ENCODE peak calls at places on chromosome 20, in eight cellular contexts. H is tibial nerve, I is ovary, B is Peyer's patch, Q is heart left ventricle, K is lower leg skin, J is NB4, C is HCT116. O is an unnamed sample.

GRCh38 chr20:34072076-34072475 is 40.0 kb downstream of the EIF2S2 start:
- DNase-seq in H (no peak), I (no peak), B (no peak), Q (no peak), K (no peak), J (no peak), C (no peak), O (no peak)

GRCh38 chr20:24815196-24815815 is 133.8 kb upstream of the CST7 start:
- DNase-seq in H (no peak), I (no peak), B (no peak), Q (no peak), K (no peak), J (no peak), C (no peak), O (no peak)

GRCh38 chr20:11686900-11687543 is 230.7 kb upstream of the BTBD3 start:
- DNase-seq in H (no peak), I (peak; percentile 46), B (no peak), Q (peak; percentile 18), K (no peak), J (no peak), C (no peak), O (peak; percentile 58)

GRCh38 chr20:62576815-62577214 is 65.5 kb upstream of the SLCO4A1 start:
- DNase-seq in H (no peak), I (no peak), B (no peak), Q (no peak), K (no peak), J (peak; percentile 63), C (no peak), O (no peak)

GRCh38 chr20:23129891-23130621 is 43.9 kb upstream of the CD93 start:
- DNase-seq in H (no peak), I (no peak), B (no peak), Q (no peak), K (no peak), J (no peak), C (no peak), O (no peak)

GRCh38 chr20:33278700-33279099 is 4.3 kb upstream of the BPIFB1 start:
- DNase-seq in H (no peak), I (no peak), B (no peak), Q (no peak), K (no peak), J (no peak), C (no peak), O (no peak)

GRCh38 chr20:58558483-58559367 is 43.5 kb upstream of the APCDD1L start:
- DNase-seq in H (no peak), I (no peak), B (no peak), Q (no peak), K (no peak), J (no peak), C (no peak), O (no peak)

GRCh38 chr20:35556871-35557270 is 15.0 kb downstream of the ERGIC3 start:
- DNase-seq in H (no peak), I (no peak), B (no peak), Q (no peak), K (no peak), J (no peak), C (no peak), O (no peak)

GRCh38 chr20:58549681-58550542 is 34.7 kb upstream of the APCDD1L start:
- DNase-seq in H (no peak), I (no peak), B (no peak), Q (no peak), K (no peak), J (no peak), C (no peak), O (no peak)

GRCh38 chr20:56628015-56628872 is 862 bp upstream of the TFAP2C start:
- DNase-seq in H (no peak), I (no peak), B (no peak), Q (no peak), K (no peak), J (peak; percentile 53), C (no peak), O (peak; percentile 35)

GRCh38 chr20:57993738-57994431 is 234.6 kb downstream of the ANKRD60 start:
- DNase-seq in H (no peak), I (no peak), B (no peak), Q (no peak), K (no peak), J (no peak), C (no peak), O (no peak)

GRCh38 chr20:38098952-38099351 is 65.4 kb downstream of the RPRD1B start:
- DNase-seq in H (no peak), I (no peak), B (no peak), Q (no peak), K (no peak), J (no peak), C (no peak), O (no peak)
- TF ChIP-seq POLR2A in H (no peak), I (no peak), B (no peak), Q (no peak), K (no peak), J (no peak), C (no peak), O (no peak)

DNA sequence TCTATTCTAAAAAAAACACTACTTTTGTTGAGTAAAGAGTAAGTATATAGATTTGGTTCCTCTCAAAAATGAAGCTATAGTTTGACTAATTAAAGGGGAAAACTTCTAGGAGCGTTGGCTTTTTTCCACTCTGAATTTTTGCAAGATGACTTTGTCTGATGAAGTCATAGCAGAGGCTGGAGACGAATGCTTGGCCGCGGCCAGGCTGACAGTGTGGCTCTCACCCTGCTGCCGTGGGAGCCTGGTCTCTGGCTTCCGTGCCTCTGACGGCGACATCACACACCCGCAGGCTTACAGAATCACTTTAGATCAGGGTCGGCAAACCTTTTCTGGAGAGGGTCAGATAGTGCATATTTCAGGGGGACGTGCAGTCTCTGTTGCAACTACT is 144.9 kb downstream of the PHACTR3 start:
- DNase-seq in H (no peak), I (peak; percentile 49), B (no peak), Q (no peak), K (no peak), J (no peak), C (no peak), O (peak; percentile 24)
- H3K4me3 ChIP-seq in H (no peak overlapping the region), I (no peak overlapping the region), B (no peak overlapping the region), Q (no peak overlapping the region), K (no peak overlapping the region), J (no peak overlapping the region), C (no peak overlapping the region), O (no peak overlapping the region)

GRCh38 chr20:48317578-48317977 is 510.2 kb downstream of the PREX1 start:
- DNase-seq in H (no peak), I (no peak), B (no peak), Q (no peak), K (no peak), J (no peak), C (no peak), O (no peak)
- TF ChIP-seq CTCF in H (no peak), I (no peak), B (no peak), Q (no peak), K (no peak), J (no peak), C (no peak), O (no peak)

GRCh38 chr20:36875702-36876472 is at the start of gene TLDC2:
- DNase-seq in H (no peak), I (no peak), B (no peak), Q (no peak), K (no peak), J (no peak), C (no peak), O (no peak)
- TF ChIP-seq POLR2A in H (no peak), I (no peak), B (peak; percentile 99), Q (no peak), K (no peak), J (no peak), C (no peak), O (no peak)

DNA sequence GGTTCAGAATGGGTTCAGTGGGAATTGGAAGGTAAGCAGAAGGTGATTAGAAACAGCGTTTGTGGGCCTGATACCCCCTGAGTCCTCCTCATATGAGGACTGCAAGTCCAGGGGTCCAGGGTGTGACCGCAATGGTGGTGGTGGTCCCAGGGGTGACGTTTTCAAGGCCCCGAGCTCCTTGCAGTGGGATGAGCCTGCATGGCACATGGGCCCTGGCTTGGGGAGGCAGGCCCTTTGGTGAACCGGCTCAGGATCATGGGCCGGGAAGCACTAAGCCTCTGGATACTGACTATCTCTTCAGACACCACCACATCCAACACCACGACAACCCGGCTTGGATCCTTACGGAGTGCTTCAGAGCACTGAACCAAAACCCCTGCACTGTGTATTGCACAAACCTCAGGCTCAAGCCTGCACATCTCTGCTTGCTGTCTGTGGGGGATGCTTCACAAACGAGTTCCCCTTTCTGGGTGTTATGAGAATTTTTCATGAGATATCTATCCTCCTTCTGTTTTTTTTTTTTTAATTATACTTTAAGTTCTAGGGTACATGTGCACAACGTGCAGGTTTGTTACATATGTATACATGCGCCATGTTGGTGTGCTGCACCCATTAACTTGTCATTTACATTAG is 67.9 kb downstream of the STK35 start:
- DNase-seq in H (no peak), I (no peak), B (no peak), Q (no peak), K (no peak), J (peak; percentile 50), C (no peak), O (no peak)
- H3K4me3 ChIP-seq in H (no peak overlapping the region), I (no peak overlapping the region), B (no peak overlapping the region), Q (no peak overlapping the region), K (no peak overlapping the region), J (no peak overlapping the region), C (no peak overlapping the region), O (no peak overlapping the region)

DNA sequence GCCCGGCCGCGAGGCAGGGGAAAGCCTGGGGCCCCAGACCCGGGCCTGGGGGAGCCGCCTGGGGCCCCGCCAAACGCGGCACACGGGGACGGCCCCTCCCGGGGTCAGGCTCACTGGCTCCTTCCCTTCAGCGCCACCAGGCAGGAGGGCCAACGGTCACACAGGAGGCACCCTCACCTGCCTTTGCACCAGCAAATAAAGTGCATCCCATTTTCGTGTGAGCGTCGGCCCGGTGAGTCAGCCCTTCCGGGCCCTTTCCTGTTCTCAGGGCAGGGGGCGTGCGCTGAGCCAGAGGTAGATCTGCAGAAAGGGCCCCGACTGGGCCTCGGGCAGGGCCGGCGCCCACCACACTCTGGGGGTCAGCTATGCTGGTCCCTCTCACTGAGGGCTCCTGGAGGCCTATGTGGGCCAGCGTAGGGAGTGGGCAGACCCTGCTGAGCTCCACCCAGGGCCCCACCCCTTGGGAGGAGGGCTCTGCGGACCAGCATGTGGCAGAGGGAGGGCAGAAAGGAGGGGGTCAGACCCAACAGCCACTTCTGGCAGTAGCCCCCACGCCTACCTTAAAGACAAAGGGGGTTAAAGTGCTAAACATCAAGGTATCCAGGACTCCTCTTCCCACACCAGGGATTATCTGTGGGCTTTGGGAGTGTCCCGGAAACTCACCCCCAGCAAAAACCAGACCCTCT is 931 bp upstream of the UCKL1 start:
- DNase-seq in H (no peak), I (peak; percentile 80), B (peak; percentile 59), Q (peak; percentile 66), K (no peak), J (peak; percentile 92), C (peak; percentile 73), O (peak; percentile 69)
- TF ChIP-seq CTCF in H (no peak), I (no peak), B (peak; percentile 5), Q (no peak), K (no peak), J (no peak), C (peak; percentile 12), O (no peak)

GRCh38 chr20:49951160-49951559 is 15.0 kb downstream of the RNF114 start:
- DNase-seq in H (no peak), I (no peak), B (no peak), Q (no peak), K (no peak), J (no peak), C (no peak), O (no peak)
- TF ChIP-seq POLR2A in H (no peak), I (no peak), B (no peak), Q (no peak), K (no peak), J (no peak), C (no peak), O (no peak)

GRCh38 chr20:8853805-8854338 is 215.0 kb upstream of the PLCB4 start:
- DNase-seq in H (peak; percentile 60), I (no peak), B (no peak), Q (peak; percentile 20), K (peak; percentile 39), J (peak; percentile 64), C (peak; percentile 40), O (peak; percentile 27)
- H3K4me3 ChIP-seq in H (no peak overlapping the region), I (no peak overlapping the region), B (no peak overlapping the region), Q (no peak overlapping the region), K (no peak overlapping the region), J (no peak overlapping the region), C (no peak overlapping the region), O (no peak overlapping the region)